ENCODE peak calls at places on chromosomes 1 and 21, in seven cellular contexts. E is spleen, I is AG09309, G is epithelial cell of esophagus, O is fibroblast of the aortic adventitia, U is cardiac fibroblast, Z is WERI-Rb-1. Q is an unnamed sample.

GRCh38 chr1:86714159-86714558 is 9.8 kb downstream of the SH3GLB1 start:
- DNase-seq in E (no peak), I (no peak), G (peak; percentile 3), O (peak; percentile 31), U (peak; percentile 15), Z (no peak), Q (peak; percentile 16)

GRCh38 chr1:20712210-20712577 is 5.6 kb downstream of the KIF17 start:
- DNase-seq in E (no peak), I (no peak), G (no peak), O (no peak), U (no peak), Z (no peak), Q (no peak)

GRCh38 chr1:244989813-244990212 is 125.5 kb upstream of the HNRNPU start:
- DNase-seq in E (no peak), I (no peak), G (peak; percentile 72), O (peak; percentile 26), U (no peak), Z (no peak), Q (peak; percentile 50)

GRCh38 chr1:72845342-72845741 is 563.0 kb upstream of the NEGR1 start:
- DNase-seq in E (no peak), I (no peak), G (no peak), O (peak; percentile 8), U (no peak), Z (peak; percentile 42), Q (peak; percentile 23)

GRCh38 chr1:191974004-191974403 is 184.3 kb upstream of the RGS18 start:
- DNase-seq in E (no peak), I (no peak), G (no peak), O (no peak), U (no peak), Z (no peak), Q (no peak)

GRCh38 chr1:225254676-225255075 is 173.2 kb downstream of the LBR start:
- DNase-seq in E (no peak), I (no peak), G (peak; percentile 64), O (no peak), U (no peak), Z (no peak), Q (peak; percentile 28)

GRCh38 chr1:59323879-59324278 is 27.0 kb downstream of the FGGY start:
- DNase-seq in E (no peak), I (no peak), G (no peak), O (no peak), U (no peak), Z (no peak), Q (no peak)

GRCh38 chr1:65717815-65718454 is 74.8 kb upstream of the PDE4B start:
- DNase-seq in E (no peak), I (peak; percentile 42), G (peak; percentile 8), O (peak; percentile 41), U (peak; percentile 27), Z (peak; percentile 38), Q (peak; percentile 44)

GRCh38 chr1:96845464-96845863 is 123.9 kb downstream of the PTBP2 start:
- DNase-seq in E (peak; percentile 78), I (no peak), G (peak; percentile 47), O (no peak), U (peak; percentile 26), Z (peak; percentile 51), Q (no peak)

GRCh38 chr1:38131024-38131585 is 84.5 kb upstream of the POU3F1 start:
- DNase-seq in E (no peak), I (no peak), G (no peak), O (no peak), U (no peak), Z (no peak), Q (no peak)

GRCh38 chr1:165595561-165595960 is 35.5 kb upstream of the MGST3 start:
- DNase-seq in E (no peak), I (peak; percentile 18), G (peak; percentile 15), O (peak; percentile 32), U (peak; percentile 72), Z (no peak), Q (peak; percentile 27)

GRCh38 chr1:80799457-80799856 is 1001.3 kb upstream of the ADGRL2 start:
- DNase-seq in E (no peak), I (no peak), G (no peak), O (no peak), U (peak; percentile 1), Z (peak; percentile 36), Q (no peak)

GRCh38 chr1:232704694-232705680 is 75.1 kb upstream of the SIPA1L2 start:
- DNase-seq in E (no peak), I (peak; percentile 71), G (peak; percentile 93), O (peak; percentile 86), U (peak; percentile 84), Z (no peak), Q (peak; percentile 77)

GRCh38 chr1:235019456-235019855 is 109.2 kb downstream of the TOMM20 start:
- DNase-seq in E (no peak), I (no peak), G (peak; percentile 53), O (no peak), U (no peak), Z (peak; percentile 3), Q (no peak)

GRCh38 chr1:189619682-189620332 is 857.9 kb downstream of the BRINP3 start:
- DNase-seq in E (no peak), I (no peak), G (peak; percentile 98), O (peak; percentile 78), U (peak; percentile 72), Z (no peak), Q (peak; percentile 90)

GRCh38 chr21:38343691-38344090 is 86.9 kb downstream of the KCNJ15 start:
- DNase-seq in E (no peak), I (no peak), G (peak; percentile 61), O (peak; percentile 74), U (peak; percentile 29), Z (no peak), Q (peak; percentile 37)

GRCh38 chr1:92482665-92483441 is 3.9 kb downstream of the GFI1 start:
- DNase-seq in E (peak; percentile 86), I (no peak), G (no peak), O (peak; percentile 30), U (no peak), Z (no peak), Q (no peak)

GRCh38 chr1:75723989-75724471 is 479 bp upstream of the ACADM start:
- DNase-seq in E (peak; percentile 95), I (no peak), G (peak; percentile 41), O (peak; percentile 74), U (peak; percentile 88), Z (peak; percentile 92), Q (peak; percentile 79)

GRCh38 chr1:24806588-24806987 is 61.3 kb downstream of the CLIC4 start:
- DNase-seq in E (no peak), I (no peak), G (no peak), O (no peak), U (no peak), Z (no peak), Q (no peak)

GRCh38 chr1:227453962-227454361 is 109.4 kb upstream of the ZNF678 start:
- DNase-seq in E (no peak), I (no peak), G (no peak), O (no peak), U (no peak), Z (no peak), Q (no peak)

GRCh38 chr1:238099871-238100270 is 209.1 kb upstream of the ZP4 start:
- DNase-seq in E (no peak), I (no peak), G (no peak), O (no peak), U (no peak), Z (no peak), Q (no peak)

GRCh38 chr1:164560504-164560903 is 1.5 kb downstream of the PBX1 start:
- DNase-seq in E (no peak), I (no peak), G (no peak), O (no peak), U (no peak), Z (no peak), Q (no peak)
- H3K4me3 ChIP-seq in E (peak overlapping the region; percentile 46), I (peak overlapping the region; percentile 53), G (peak overlapping the region; percentile 54), O (peak overlapping the region; percentile 81), U (peak overlapping the region; percentile 78), Z (peak overlapping the region; percentile 89), Q (peak overlapping the region; percentile 85)

GRCh38 chr1:206503591-206504362 is 3.6 kb upstream of the RASSF5 start:
- DNase-seq in E (peak; percentile 31), I (peak; percentile 95), G (peak; percentile 92), O (peak; percentile 98), U (peak; percentile 94), Z (no peak), Q (peak; percentile 94)
- TF ChIP-seq CTCF in E (no peak), I (no peak), G (no peak), O (no peak), U (no peak), Z (no peak), Q (no peak)

GRCh38 chr1:6572653-6573383 is 7.0 kb upstream of the ZBTB48 start:
- DNase-seq in E (no peak), I (no peak), G (no peak), O (no peak), U (no peak), Z (no peak), Q (no peak)
- H3K4me3 ChIP-seq in E (no peak overlapping the region), I (no peak overlapping the region), G (no peak overlapping the region), O (no peak overlapping the region), U (no peak overlapping the region), Z (no peak overlapping the region), Q (no peak overlapping the region)

DNA sequence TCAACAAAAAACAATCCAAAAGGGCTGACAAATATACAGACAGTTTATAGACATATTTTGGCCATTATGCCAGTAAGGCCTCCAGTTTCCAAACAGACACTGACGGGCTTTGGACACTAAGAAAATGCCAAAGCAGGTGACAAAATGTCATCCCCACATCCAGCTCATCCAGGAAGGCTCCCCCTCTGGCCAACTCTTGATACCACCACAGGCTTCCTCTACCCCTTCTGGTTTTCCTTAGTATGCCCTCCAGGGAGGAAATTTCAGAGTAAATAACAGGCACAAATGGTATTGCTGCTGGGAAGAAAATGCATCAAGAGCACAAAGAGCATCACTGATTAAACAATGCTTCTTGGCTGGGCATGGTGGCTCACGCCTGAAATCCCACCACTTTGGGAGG is 225.3 kb downstream of the VAV3 start:
- DNase-seq in E (no peak), I (no peak), G (no peak), O (no peak), U (no peak), Z (no peak), Q (no peak)
- TF ChIP-seq CTCF in E (no peak), I (no peak), G (no peak), O (no peak), U (no peak), Z (peak; percentile 8), Q (no peak)

GRCh38 chr21:33301632-33302002 is 23.2 kb upstream of the IFNAR1 start:
- DNase-seq in E (no peak), I (no peak), G (no peak), O (no peak), U (no peak), Z (no peak), Q (no peak)

GRCh38 chr21:33302055-33302454 is 22.7 kb upstream of the IFNAR1 start:
- DNase-seq in E (no peak), I (no peak), G (peak; percentile 48), O (no peak), U (no peak), Z (no peak), Q (no peak)

GRCh38 chr21:33300701-33301631 is 23.8 kb upstream of the IFNAR1 start:
- DNase-seq in E (peak; percentile 85), I (no peak), G (no peak), O (no peak), U (peak; percentile 36), Z (no peak), Q (peak; percentile 50)

GRCh38 chr21:33296156-33296555 is 28.6 kb upstream of the IFNAR1 start:
- DNase-seq in E (peak; percentile 86), I (no peak), G (no peak), O (no peak), U (no peak), Z (no peak), Q (no peak)

GRCh38 chr21:33299181-33299752 is 25.5 kb upstream of the IFNAR1 start:
- DNase-seq in E (no peak), I (no peak), G (peak; percentile 80), O (no peak), U (no peak), Z (no peak), Q (no peak)
- H3K4me3 ChIP-seq in E (no peak overlapping the region), I (no peak overlapping the region), G (no peak overlapping the region), O (no peak overlapping the region), U (no peak overlapping the region), Z (no peak overlapping the region), Q (no peak overlapping the region)

GRCh38 chr1:70112838-70113237 is 92.5 kb downstream of the LRRC40 start:
- DNase-seq in E (no peak), I (no peak), G (no peak), O (no peak), U (no peak), Z (no peak), Q (no peak)
- TF ChIP-seq CTCF in E (no peak), I (no peak), G (no peak), O (no peak), U (no peak), Z (peak; percentile 17), Q (peak; percentile 11)

Q was measured in fibroblast of pulmonary artery.